ENCODE peak calls at places on chromosomes 2 and 18, in four cellular contexts. Y, S, X and Q are unnamed samples.
A peak's percentile ranks its signal among the peaks of the same experiment; 100 is the strongest.

GRCh38 chr2:84901593-84902120 is 3.8 kb upstream of the TMSB10 start:
- DNase-seq in Y (no peak), S (no peak), X (no peak), Q (no peak)

GRCh38 chr18:74013955-74014354 is 133.7 kb downstream of the FBXO15 start:
- DNase-seq in X (no peak), S (no peak), Y (no peak), Q (no peak)

GRCh38 chr18:13528739-13529392 is 197.5 kb downstream of the FAM210A start:
- DNase-seq in S (no peak), X (no peak), Y (no peak), Q (no peak)

GRCh38 chr2:56215911-56216310 is 32.1 kb downstream of the CCDC85A start:
- DNase-seq in S (no peak), Y (no peak), X (no peak), Q (no peak)

GRCh38 chr18:54807303-54807702 is 21.0 kb upstream of the RAB27B start:
- DNase-seq in S (no peak), X (no peak), Y (no peak), Q (no peak)

GRCh38 chr2:45275235-45275805 is 266.1 kb upstream of the SIX2 start:
- DNase-seq in S (no peak), Y (no peak), X (no peak), Q (no peak)

GRCh38 chr2:178863856-178864620 is 56.8 kb upstream of the TTN start:
- DNase-seq in S (no peak), X (no peak), Y (no peak), Q (no peak)

GRCh38 chr2:169069341-169069740 is at the start of gene DHRS9:
- DNase-seq in Y (no peak), X (peak; percentile 40), S (no peak), Q (peak; percentile 79)

GRCh38 chr2:236568068-236568921 is 1.3 kb upstream of the ACKR3 start:
- DNase-seq in Y (no peak), X (no peak), S (peak; percentile 44), Q (no peak)

GRCh38 chr2:33673937-33674336 is 74.8 kb upstream of the FAM98A start:
- DNase-seq in Y (no peak), S (no peak), X (peak; percentile 15), Q (no peak)

GRCh38 chr2:200306969-200307811 is 697 bp downstream of the SPATS2L start:
- DNase-seq in S (peak; percentile 60), Y (no peak), X (no peak), Q (no peak)

GRCh38 chr2:42928161-42928691 is 135.8 kb upstream of the HAAO start:
- DNase-seq in X (no peak), S (no peak), Y (no peak), Q (no peak)

GRCh38 chr2:71618327-71619113 is 165.2 kb downstream of the DYSF start:
- DNase-seq in S (peak; percentile 5), Y (no peak), X (no peak), Q (no peak)

GRCh38 chr2:193847140-193847539 is 1652.4 kb upstream of the TMEFF2 start:
- DNase-seq in X (no peak), Y (no peak), S (no peak), Q (no peak)

GRCh38 chr2:171205551-171205950 is 44.9 kb upstream of the TLK1 start:
- DNase-seq in X (no peak), S (no peak), Y (no peak), Q (no peak)

GRCh38 chr2:238938460-238939055 is 90.7 kb downstream of the TWIST2 start:
- DNase-seq in Y (no peak), S (peak; percentile 1), X (no peak), Q (no peak)

GRCh38 chr2:129396980-129397599 is 582.4 kb upstream of the RAB6C start:
- DNase-seq in X (peak; percentile 13), S (peak; percentile 50), Y (no peak), Q (peak; percentile 24)

GRCh38 chr2:99960724-99961566 is 181.4 kb downstream of the AFF3 start:
- DNase-seq in Y (no peak), X (peak; percentile 27), S (no peak), Q (no peak)

GRCh38 chr18:55266981-55267380 is 307.7 kb upstream of the CCDC68 start:
- DNase-seq in X (no peak), Y (no peak), S (no peak), Q (no peak)

GRCh38 chr2:24380687-24381271 is 20.4 kb upstream of the ITSN2 start:
- DNase-seq in X (no peak), S (no peak), Y (no peak), Q (no peak)

GRCh38 chr18:33194793-33195192 is 245.7 kb downstream of the CCDC178 start:
- DNase-seq in S (no peak), Y (no peak), X (no peak), Q (no peak)

GRCh38 chr2:213150315-213150951 is 979 bp downstream of the IKZF2 start:
- DNase-seq in Y (no peak), S (no peak), X (no peak), Q (no peak)

GRCh38 chr2:148255929-148256328 is 235.0 kb downstream of the MBD5 start:
- DNase-seq in S (no peak), Y (no peak), X (no peak), Q (no peak)

GRCh38 chr2:111135910-111136297 is 15.2 kb downstream of the BCL2L11 start:
- DNase-seq in S (no peak), Y (no peak), X (no peak), Q (no peak)

GRCh38 chr2:33804155-33804554 is 205.1 kb upstream of the FAM98A start:
- DNase-seq in X (no peak), Y (no peak), S (no peak), Q (no peak)

GRCh38 chr2:156083707-156084494 is 248.6 kb downstream of the NR4A2 start:
- DNase-seq in Y (no peak), S (no peak), X (peak; percentile 14), Q (no peak)

GRCh38 chr2:71713581-71714580 is 260.5 kb downstream of the DYSF start:
- DNase-seq in S (no peak), Y (no peak), X (no peak), Q (no peak)

GRCh38 chr2:238079874-238080327 is 19.1 kb downstream of the SCLY start:
- DNase-seq in Y (no peak), X (no peak), S (no peak), Q (no peak)